ENCODE peak calls at places on chromosome 9, in eight cellular contexts. E is AG04450; X is CD8-positive, alpha-beta T cell; H is adrenal gland; O is body of pancreas; Y is BJ; V is bronchial epithelial cell; J is pancreas. Z is an unnamed sample.

GRCh38 chr9:137947012-137947411 is 69.4 kb downstream of the CACNA1B start:
- DNase-seq in E (no peak), X (no peak), H (no peak), O (no peak), Y (no peak), V (no peak), J (no peak), Z (no peak)

GRCh38 chr9:78369644-78370219 is 72.8 kb downstream of the PSAT1 start:
- DNase-seq in E (peak), X (peak), H (peak), O (peak), Y (no peak), V (peak), J (peak), Z (no peak)

GRCh38 chr9:114786251-114786650 is 19.6 kb downstream of the TNFSF15 start:
- DNase-seq in E (no peak), X (no peak), H (no peak), O (no peak), Y (no peak), V (peak), J (no peak), Z (no peak)

GRCh38 chr9:13665418-13666066 is 386.1 kb upstream of the MPDZ start:
- DNase-seq in E (no peak), X (no peak), H (no peak), O (no peak), Y (no peak), V (peak), J (no peak), Z (no peak)

GRCh38 chr9:123011878-123012528 is 21.5 kb upstream of the GPR21 start:
- DNase-seq in E (no peak), X (no peak), H (no peak), O (no peak), Y (no peak), V (no peak), J (no peak), Z (no peak)

GRCh38 chr9:86714976-86715375 is 232.3 kb downstream of the GAS1 start:
- DNase-seq in E (no peak), X (no peak), H (no peak), O (no peak), Y (no peak), V (no peak), J (no peak), Z (no peak)

GRCh38 chr9:70013598-70014196 is 30.0 kb upstream of the MAMDC2 start:
- DNase-seq in E (peak), X (no peak), H (no peak), O (no peak), Y (peak), V (peak), J (no peak), Z (no peak)

GRCh38 chr9:88310310-88310980 is 77.8 kb upstream of the SPIN1 start:
- DNase-seq in E (no peak), X (no peak), H (no peak), O (no peak), Y (no peak), V (no peak), J (no peak), Z (no peak)

GRCh38 chr9:116543731-116544400 is 143.2 kb upstream of the TRIM32 start:
- DNase-seq in E (no peak), X (no peak), H (no peak), O (peak), Y (peak), V (no peak), J (no peak), Z (no peak)

GRCh38 chr9:85430659-85431370 is 310.9 kb downstream of the AGTPBP1 start:
- DNase-seq in E (no peak), X (no peak), H (no peak), O (no peak), Y (no peak), V (no peak), J (no peak), Z (no peak)

GRCh38 chr9:105067895-105068580 is 140.1 kb upstream of the ABCA1 start:
- DNase-seq in E (no peak), X (no peak), H (no peak), O (no peak), Y (peak), V (peak), J (no peak), Z (no peak)

GRCh38 chr9:35258665-35259474 is 97.1 kb downstream of the UNC13B start:
- DNase-seq in E (peak), X (peak), H (peak), O (peak), Y (peak), V (peak), J (peak), Z (no peak)

GRCh38 chr9:35736201-35736633 is 3.8 kb downstream of the CREB3 start:
- DNase-seq in E (no peak), X (peak), H (peak), O (peak), Y (no peak), V (peak), J (peak), Z (no peak)

GRCh38 chr9:90251311-90251710 is 391.3 kb downstream of the DIRAS2 start:
- DNase-seq in E (no peak), X (no peak), H (no peak), O (no peak), Y (no peak), V (peak), J (no peak), Z (no peak)

GRCh38 chr9:34289159-34289558 is 39.9 kb downstream of the KIF24 start:
- DNase-seq in E (no peak), X (no peak), H (no peak), O (no peak), Y (no peak), V (no peak), J (no peak), Z (no peak)

GRCh38 chr9:33146298-33146697 is 20.8 kb downstream of the B4GALT1 start:
- DNase-seq in E (no peak), X (no peak), H (no peak), O (no peak), Y (no peak), V (no peak), J (no peak), Z (no peak)

GRCh38 chr9:135051316-135052038 is 36.0 kb upstream of the OLFM1 start:
- DNase-seq in E (no peak), X (no peak), H (no peak), O (no peak), Y (no peak), V (no peak), J (peak), Z (peak)

GRCh38 chr9:126395439-126396212 is 69.0 kb downstream of the MVB12B start:
- DNase-seq in E (peak), X (peak), H (peak), O (no peak), Y (no peak), V (peak), J (no peak), Z (no peak)

GRCh38 chr9:33676746-33677505 is 118.4 kb upstream of the PRSS3 start:
- DNase-seq in E (no peak), X (peak), H (no peak), O (peak), Y (no peak), V (no peak), J (peak), Z (peak)

GRCh38 chr9:130768265-130768664 is 66.8 kb upstream of the ABL1 start:
- DNase-seq in E (no peak), X (no peak), H (no peak), O (no peak), Y (no peak), V (no peak), J (no peak), Z (no peak)

GRCh38 chr9:85137606-85138150 is 468.1 kb downstream of the NTRK2 start:
- DNase-seq in E (no peak), X (no peak), H (no peak), O (no peak), Y (no peak), V (no peak), J (no peak), Z (no peak)

GRCh38 chr9:129258124-129258822 is 80.2 kb upstream of the IER5L start:
- DNase-seq in E (peak), X (peak), H (peak), O (peak), Y (no peak), V (peak), J (peak), Z (peak)

GRCh38 chr9:70111042-70111602 is 67.5 kb downstream of the MAMDC2 start:
- DNase-seq in E (peak), X (peak), H (peak), O (peak), Y (no peak), V (peak), J (peak), Z (peak)

GRCh38 chr9:121572581-121572980 is 72.9 kb upstream of the GGTA1 start:
- DNase-seq in E (no peak), X (no peak), H (no peak), O (no peak), Y (no peak), V (no peak), J (no peak), Z (no peak)

GRCh38 chr9:121576281-121577075 is 75.0 kb upstream of the DAB2IP start:
- DNase-seq in E (no peak), X (no peak), H (no peak), O (no peak), Y (no peak), V (no peak), J (no peak), Z (no peak)

GRCh38 chr9:121573717-121574485 is 74.3 kb upstream of the GGTA1 start:
- DNase-seq in E (no peak), X (no peak), H (no peak), O (no peak), Y (no peak), V (no peak), J (no peak), Z (no peak)

GRCh38 chr9:121577201-121577600 is 74.2 kb upstream of the DAB2IP start:
- DNase-seq in E (no peak), X (no peak), H (no peak), O (no peak), Y (no peak), V (no peak), J (no peak), Z (no peak)

GRCh38 chr9:121574771-121575519 is 75.3 kb upstream of the GGTA1 start:
- DNase-seq in E (no peak), X (no peak), H (no peak), O (no peak), Y (no peak), V (no peak), J (no peak), Z (no peak)
- TF ChIP-seq CTCF in E (no peak), X (no peak), H (no peak), O (no peak), Y (no peak), V (no peak), J (no peak), Z (no peak)

DNA sequence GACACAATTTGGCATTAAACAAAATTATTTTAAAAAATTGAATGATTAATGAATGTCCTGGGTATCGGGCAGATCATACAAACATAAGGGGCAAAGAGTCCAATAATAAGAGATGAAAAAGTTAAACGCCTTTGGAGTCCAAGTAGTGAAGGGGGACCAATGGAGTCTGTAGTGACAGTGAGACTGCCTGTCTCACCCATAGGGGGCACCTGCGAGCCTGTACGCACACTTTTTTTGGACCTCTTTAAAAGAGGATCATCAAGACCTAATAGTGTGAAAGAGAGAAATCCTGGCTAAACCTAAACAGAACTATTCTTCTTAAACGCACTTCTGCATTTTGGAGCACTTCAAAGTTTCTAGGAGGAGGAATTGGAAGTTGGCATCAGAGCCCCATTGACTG is 636.0 kb upstream of the KLF4 start:
- DNase-seq in E (no peak), X (no peak), H (no peak), O (no peak), Y (no peak), V (no peak), J (no peak), Z (no peak)
- TF ChIP-seq CTCF in E (peak), X (no peak), H (no peak), O (no peak), Y (peak), V (peak), J (no peak), Z (peak)

GRCh38 chr9:128163523-128164331 is 3.7 kb downstream of the BBLN start:
- DNase-seq in E (no peak), X (no peak), H (no peak), O (no peak), Y (no peak), V (peak), J (no peak), Z (no peak)

GRCh38 chr9:128163027-128163515 is 3.0 kb downstream of the BBLN start:
- DNase-seq in E (no peak), X (no peak), H (no peak), O (no peak), Y (no peak), V (no peak), J (no peak), Z (no peak)

GRCh38 chr9:128166169-128166568 is 6.1 kb downstream of the BBLN start:
- DNase-seq in E (no peak), X (no peak), H (no peak), O (no peak), Y (no peak), V (no peak), J (no peak), Z (no peak)

GRCh38 chr9:128162215-128163026 is 2.4 kb downstream of the BBLN start:
- DNase-seq in E (no peak), X (no peak), H (peak), O (peak), Y (no peak), V (no peak), J (no peak), Z (no peak)

GRCh38 chr9:128164332-128164885 is 4.3 kb downstream of the BBLN start:
- DNase-seq in E (no peak), X (no peak), H (no peak), O (no peak), Y (no peak), V (peak), J (no peak), Z (no peak)
- TF ChIP-seq CTCF in E (no peak), X (no peak), H (no peak), O (no peak), Y (no peak), V (no peak), J (no peak), Z (no peak)

GRCh38 chr9:109441296-109441695 is 56.8 kb downstream of the PTPN3 start:
- DNase-seq in E (no peak), X (no peak), H (no peak), O (no peak), Y (no peak), V (no peak), J (no peak), Z (no peak)
- TF ChIP-seq CTCF in E (no peak), X (no peak), H (no peak), O (no peak), Y (peak), V (peak), J (no peak), Z (peak)

DNA sequence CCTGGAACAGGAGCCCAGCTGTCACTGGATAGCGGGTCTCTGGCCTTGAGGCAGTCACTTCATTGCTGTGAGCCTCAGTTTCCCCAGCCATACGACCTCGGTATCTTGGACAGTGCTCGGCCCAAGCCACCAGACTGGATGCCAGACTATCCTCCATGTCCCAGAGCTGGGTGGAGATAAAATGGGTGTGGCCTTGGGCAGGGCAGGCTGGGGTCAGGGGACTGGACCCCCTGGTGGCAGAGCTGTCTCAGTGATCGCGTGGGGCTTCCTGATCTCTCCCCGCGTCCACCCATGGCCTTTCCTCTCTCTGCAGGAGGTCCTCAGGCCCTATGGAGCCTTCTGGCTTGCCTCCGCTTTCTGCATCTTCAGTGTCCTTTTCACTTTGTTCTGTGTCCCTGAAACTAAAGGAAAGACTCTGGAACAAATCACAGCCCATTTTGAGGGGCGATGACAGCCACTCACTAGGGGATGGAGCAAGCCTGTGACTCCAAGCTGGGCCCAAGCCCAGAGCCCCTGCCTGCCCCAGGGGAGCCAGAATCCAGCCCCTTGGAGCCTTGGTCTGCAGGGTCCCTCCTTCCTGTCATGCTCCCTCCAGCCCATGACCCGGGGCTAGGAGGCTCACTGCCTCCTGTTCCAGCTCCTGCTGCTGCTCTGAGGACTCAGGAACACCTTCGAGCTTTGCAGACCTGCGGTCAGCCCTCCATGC is 10.0 kb downstream of the SLC2A8 start:
- DNase-seq in E (no peak), X (no peak), H (no peak), O (no peak), Y (no peak), V (no peak), J (no peak), Z (no peak)
- TF ChIP-seq CTCF in E (no peak), X (no peak), H (no peak), O (no peak), Y (no peak), V (no peak), J (no peak), Z (no peak)

GRCh38 chr9:97397220-97397619 is 14.7 kb upstream of the TDRD7 start:
- DNase-seq in E (no peak), X (no peak), H (no peak), O (no peak), Y (no peak), V (peak), J (no peak), Z (no peak)

GRCh38 chr9:97395745-97396144 is 16.2 kb upstream of the TDRD7 start:
- DNase-seq in E (no peak), X (no peak), H (no peak), O (no peak), Y (no peak), V (no peak), J (peak), Z (no peak)

GRCh38 chr9:97396256-97396655 is 15.6 kb upstream of the TDRD7 start:
- DNase-seq in E (no peak), X (no peak), H (no peak), O (no peak), Y (no peak), V (no peak), J (peak), Z (no peak)

GRCh38 chr9:97394881-97395280 is 17.0 kb upstream of the TDRD7 start:
- DNase-seq in E (no peak), X (no peak), H (no peak), O (no peak), Y (no peak), V (no peak), J (no peak), Z (no peak)

DNA sequence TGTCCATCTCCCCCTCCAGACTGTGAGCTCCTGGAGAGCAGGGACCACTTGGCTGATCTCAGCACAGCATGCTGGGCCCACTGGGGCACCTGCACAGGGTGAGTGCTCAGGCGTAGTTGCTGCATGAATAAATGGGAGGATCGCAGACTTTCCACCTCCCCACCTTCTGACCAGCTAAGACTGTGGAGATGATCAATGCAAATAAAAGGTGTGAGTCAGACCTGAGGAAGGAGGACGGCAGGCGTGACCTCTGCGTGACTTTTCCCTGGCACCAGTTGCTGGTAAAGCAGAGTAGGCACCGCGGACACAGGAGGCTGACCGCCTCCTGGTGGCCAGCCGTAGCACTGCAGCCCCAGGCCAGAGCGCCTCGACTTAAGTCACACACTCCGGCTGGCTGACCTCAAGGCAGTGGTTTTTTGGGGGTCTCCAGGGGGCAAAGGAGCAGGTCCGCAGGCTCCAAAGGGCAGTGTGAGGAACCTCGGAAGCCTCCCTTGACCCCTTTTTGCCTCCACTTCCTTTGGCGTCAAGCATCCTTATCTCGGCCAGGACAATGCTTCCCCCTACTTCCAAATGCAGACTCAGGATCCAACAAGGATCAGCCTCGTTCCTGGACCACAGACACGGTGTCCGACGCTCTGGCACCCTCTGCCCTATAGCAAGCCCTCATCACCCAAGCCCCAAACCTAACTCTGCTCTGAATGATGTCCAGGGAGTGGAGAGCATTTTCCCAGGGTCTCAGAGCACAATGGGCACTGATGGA is 12.7 kb upstream of the TDRD7 start:
- DNase-seq in E (peak), X (peak), H (peak), O (peak), Y (no peak), V (peak), J (peak), Z (peak)
- TF ChIP-seq CTCF in E (peak), X (peak), H (peak), O (peak), Y (peak), V (peak), J (peak), Z (peak)

DNA sequence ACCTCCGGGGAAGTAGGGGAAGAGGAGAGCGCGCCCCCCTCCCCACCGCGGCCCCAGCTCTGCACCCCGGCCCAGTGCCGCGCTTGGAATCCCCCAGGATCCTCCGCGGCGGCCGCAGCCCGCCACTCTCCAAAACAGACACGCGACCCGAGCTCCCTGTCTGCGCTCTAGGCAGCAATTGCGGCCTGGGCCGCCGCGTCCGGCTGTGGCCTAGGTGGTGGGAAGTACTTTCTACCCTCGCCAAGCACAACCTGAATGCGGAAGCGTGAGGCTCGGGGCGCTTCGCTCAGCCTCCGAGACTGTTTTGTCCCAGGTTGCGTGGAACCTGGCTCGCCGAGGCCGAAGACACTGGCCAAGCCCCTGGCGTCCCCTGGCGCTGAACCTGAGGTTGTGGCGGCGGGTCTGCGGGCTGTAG is 3.3 kb upstream of the FOXB2 start:
- DNase-seq in E (no peak), X (no peak), H (no peak), O (no peak), Y (no peak), V (no peak), J (no peak), Z (no peak)
- TF ChIP-seq CTCF in E (no peak), X (no peak), H (no peak), O (no peak), Y (no peak), V (no peak), J (no peak), Z (no peak)

GRCh38 chr9:15373881-15374280 is 48.8 kb upstream of the SNAPC3 start:
- DNase-seq in E (peak), X (no peak), H (no peak), O (no peak), Y (no peak), V (no peak), J (no peak), Z (no peak)
- TF ChIP-seq CTCF in E (no peak), X (no peak), H (no peak), O (no peak), Y (no peak), V (no peak), J (no peak), Z (no peak)

GRCh38 chr9:136439550-136440408 is at the start of gene INPP5E:
- DNase-seq in E (no peak), X (peak), H (peak), O (peak), Y (no peak), V (peak), J (peak), Z (peak)
- TF ChIP-seq CTCF in E (peak), X (peak), H (peak), O (peak), Y (peak), V (peak), J (peak), Z (peak)